ENCODE peak calls at places on chromosomes 5 and 9, in ten cellular contexts. F is T-helper 17 cell; G is tibial artery; K is activated naive CD8-positive, alpha-beta T cell treated with anti-CD3 and anti-CD28 coated beads for 36 hours; E is stimulated activated CD4-positive, alpha-beta T cell treated with anti-CD3 and anti-CD28 coated beads, Interleukin-1b, Interleukin-23, amount 100 ng/mL, for 1 hour; N is AG10803; H is uterus; T is ovary; Z is NCI-H460; L is fibroblast of the aortic adventitia. A is an unnamed sample.

GRCh38 chr5:39670391-39670790 is 245.6 kb upstream of the DAB2 start:
- DNase-seq in F (no peak), G (no peak), K (no peak), E (no peak), N (no peak), H (no peak), T (no peak), Z (no peak), L (no peak), A (no peak)

GRCh38 chr5:179759961-179760541 is 27.4 kb downstream of the MAML1 start:
- DNase-seq in F (no peak), G (no peak), K (peak; percentile 18), E (no peak), N (no peak), H (no peak), T (no peak), Z (no peak), L (no peak), A (no peak)

GRCh38 chr5:27476356-27476988 is 438.1 kb upstream of the CDH9 start:
- DNase-seq in F (no peak), G (no peak), K (no peak), E (no peak), N (no peak), H (no peak), T (no peak), Z (no peak), L (no peak), A (no peak)

GRCh38 chr9:86892576-86892975 is 54.7 kb downstream of the GAS1 start:
- DNase-seq in F (no peak), G (no peak), K (no peak), E (no peak), N (no peak), H (no peak), T (no peak), Z (no peak), L (peak; percentile 40), A (no peak)

GRCh38 chr9:34380511-34381315 is 4.0 kb upstream of the MYORG start:
- DNase-seq in F (peak; percentile 55), G (peak; percentile 54), K (peak; percentile 80), E (peak; percentile 42), N (peak; percentile 67), H (peak; percentile 73), T (peak; percentile 75), Z (peak; percentile 34), L (peak; percentile 66), A (peak; percentile 34)

GRCh38 chr5:76175051-76175666 is 92.0 kb downstream of the SV2C start:
- DNase-seq in F (peak; percentile 46), G (no peak), K (peak; percentile 34), E (peak; percentile 12), N (peak; percentile 38), H (no peak), T (no peak), Z (peak; percentile 61), L (peak; percentile 43), A (no peak)

GRCh38 chr5:153559926-153560325 is 69.5 kb downstream of the GRIA1 start:
- DNase-seq in F (no peak), G (no peak), K (no peak), E (no peak), N (peak; percentile 92), H (no peak), T (no peak), Z (no peak), L (peak; percentile 89), A (no peak)

GRCh38 chr5:93236807-93237421 is 344.1 kb downstream of the NR2F1-AS1 start:
- DNase-seq in F (no peak), G (no peak), K (no peak), E (no peak), N (no peak), H (no peak), T (no peak), Z (no peak), L (peak; percentile 14), A (no peak)

GRCh38 chr5:172788771-172789686 is 18.0 kb upstream of the DUSP1 start:
- DNase-seq in F (no peak), G (peak; percentile 68), K (peak; percentile 38), E (no peak), N (no peak), H (peak; percentile 71), T (peak; percentile 70), Z (no peak), L (peak; percentile 63), A (no peak)